ENCODE peak calls at places on chromosomes 6 and 20, in seven cellular contexts. One of them, this sample, is unnamed.

GRCh38 chr6:14025160-14025559 is 92.4 kb upstream of the CD83 start:
- DNase-seq in bronchial epithelial cell: no peak
- DNase-seq in HFFc6: no peak
- DNase-seq in left lung: no peak
- DNase-seq in foreskin fibroblast: no peak
- DNase-seq in neural crest cell: no peak
- DNase-seq in GM13976: peak; percentile 26
- DNase-seq in this sample: no peak

GRCh38 chr20:61986762-61987321 is 78.8 kb downstream of the TAF4 start:
- DNase-seq in neural crest cell: no peak
- DNase-seq in foreskin fibroblast: no peak
- DNase-seq in left lung: peak; percentile 50
- DNase-seq in bronchial epithelial cell: no peak
- DNase-seq in HFFc6: no peak
- DNase-seq in GM13976: no peak
- DNase-seq in this sample: no peak

GRCh38 chr20:48791014-48791413 is 36.8 kb downstream of the PREX1 start:
- DNase-seq in neural crest cell: no peak
- DNase-seq in GM13976: no peak
- DNase-seq in HFFc6: no peak
- DNase-seq in left lung: no peak
- DNase-seq in foreskin fibroblast: peak; percentile 46
- DNase-seq in bronchial epithelial cell: no peak
- DNase-seq in this sample: no peak

GRCh38 chr20:47981242-47981641 is 196.0 kb upstream of the SULF2 start:
- DNase-seq in foreskin fibroblast: no peak
- DNase-seq in neural crest cell: no peak
- DNase-seq in left lung: no peak
- DNase-seq in GM13976: no peak
- DNase-seq in HFFc6: no peak
- DNase-seq in bronchial epithelial cell: no peak
- DNase-seq in this sample: no peak

GRCh38 chr20:62710886-62711702 is 2.5 kb downstream of the NTSR1 start:
- DNase-seq in left lung: peak; percentile 85
- DNase-seq in bronchial epithelial cell: peak; percentile 7
- DNase-seq in foreskin fibroblast: peak; percentile 52
- DNase-seq in neural crest cell: no peak
- DNase-seq in HFFc6: no peak
- DNase-seq in GM13976: no peak
- DNase-seq in this sample: no peak

GRCh38 chr6:114052141-114052540 is 81.2 kb upstream of the HDAC2 start:
- DNase-seq in bronchial epithelial cell: peak; percentile 22
- DNase-seq in neural crest cell: no peak
- DNase-seq in GM13976: no peak
- DNase-seq in HFFc6: no peak
- DNase-seq in foreskin fibroblast: peak; percentile 18
- DNase-seq in left lung: no peak
- DNase-seq in this sample: no peak

GRCh38 chr6:52361945-52362442 is at the start of gene PAQR8:
- DNase-seq in bronchial epithelial cell: no peak
- DNase-seq in foreskin fibroblast: peak; percentile 89
- DNase-seq in HFFc6: peak; percentile 25
- DNase-seq in GM13976: peak; percentile 95
- DNase-seq in neural crest cell: peak; percentile 60
- DNase-seq in left lung: peak; percentile 96
- DNase-seq in this sample: peak; percentile 75

GRCh38 chr6:50707652-50708325 is 5.5 kb upstream of the TFAP2D start:
- DNase-seq in HFFc6: no peak
- DNase-seq in foreskin fibroblast: no peak
- DNase-seq in GM13976: no peak
- DNase-seq in bronchial epithelial cell: no peak
- DNase-seq in left lung: peak; percentile 65
- DNase-seq in neural crest cell: no peak
- DNase-seq in this sample: no peak

GRCh38 chr6:78910611-78911134 is 43.3 kb downstream of the IRAK1BP1 start:
- DNase-seq in left lung: peak; percentile 85
- DNase-seq in neural crest cell: peak; percentile 8
- DNase-seq in bronchial epithelial cell: peak; percentile 21
- DNase-seq in HFFc6: no peak
- DNase-seq in foreskin fibroblast: peak; percentile 59
- DNase-seq in GM13976: peak; percentile 69
- DNase-seq in this sample: no peak

GRCh38 chr6:157563611-157564284 is 182.8 kb downstream of the ZDHHC14 start:
- DNase-seq in HFFc6: no peak
- DNase-seq in bronchial epithelial cell: no peak
- DNase-seq in foreskin fibroblast: no peak
- DNase-seq in left lung: no peak
- DNase-seq in GM13976: peak; percentile 84
- DNase-seq in neural crest cell: no peak
- DNase-seq in this sample: no peak

GRCh38 chr6:39848171-39848570 is 56.0 kb downstream of the DAAM2 start:
- DNase-seq in neural crest cell: no peak
- DNase-seq in left lung: no peak
- DNase-seq in HFFc6: no peak
- DNase-seq in GM13976: no peak
- DNase-seq in foreskin fibroblast: no peak
- DNase-seq in bronchial epithelial cell: no peak
- DNase-seq in this sample: no peak

GRCh38 chr6:27825025-27825823 is 87.0 kb downstream of the OR2B2 start:
- DNase-seq in left lung: no peak
- DNase-seq in bronchial epithelial cell: peak; percentile 43
- DNase-seq in foreskin fibroblast: peak; percentile 18
- DNase-seq in HFFc6: no peak
- DNase-seq in GM13976: no peak
- DNase-seq in neural crest cell: no peak
- DNase-seq in this sample: no peak

GRCh38 chr20:36744764-36745191 is 1.1 kb downstream of the NDRG3 start:
- DNase-seq in left lung: no peak
- DNase-seq in neural crest cell: no peak
- DNase-seq in HFFc6: peak; percentile 47
- DNase-seq in foreskin fibroblast: peak; percentile 64
- DNase-seq in GM13976: no peak
- DNase-seq in bronchial epithelial cell: peak; percentile 41
- DNase-seq in this sample: no peak

GRCh38 chr20:36130316-36130865 is 24.1 kb upstream of the EPB41L1 start:
- DNase-seq in foreskin fibroblast: no peak
- DNase-seq in GM13976: no peak
- DNase-seq in HFFc6: no peak
- DNase-seq in bronchial epithelial cell: no peak
- DNase-seq in neural crest cell: no peak
- DNase-seq in left lung: no peak
- DNase-seq in this sample: no peak

GRCh38 chr6:33722103-33722646 is 10.7 kb upstream of the UQCC2 start:
- DNase-seq in left lung: no peak
- DNase-seq in neural crest cell: no peak
- DNase-seq in bronchial epithelial cell: no peak
- DNase-seq in GM13976: no peak
- DNase-seq in HFFc6: no peak
- DNase-seq in foreskin fibroblast: no peak
- DNase-seq in this sample: no peak

GRCh38 chr20:53842301-53843099 is 227.9 kb downstream of the BCAS1 start:
- DNase-seq in left lung: no peak
- DNase-seq in bronchial epithelial cell: no peak
- DNase-seq in neural crest cell: no peak
- DNase-seq in HFFc6: no peak
- DNase-seq in foreskin fibroblast: no peak
- DNase-seq in GM13976: no peak
- DNase-seq in this sample: no peak

GRCh38 chr6:7390218-7390878 is 740 bp downstream of the RIOK1 start:
- DNase-seq in HFFc6: peak; percentile 3
- DNase-seq in foreskin fibroblast: peak; percentile 13
- DNase-seq in left lung: no peak
- DNase-seq in neural crest cell: no peak
- DNase-seq in GM13976: peak; percentile 23
- DNase-seq in bronchial epithelial cell: no peak
- DNase-seq in this sample: no peak

GRCh38 chr20:61295249-61295648 is 43.2 kb downstream of the CDH4 start:
- DNase-seq in left lung: no peak
- DNase-seq in bronchial epithelial cell: peak; percentile 10
- DNase-seq in neural crest cell: no peak
- DNase-seq in GM13976: no peak
- DNase-seq in HFFc6: no peak
- DNase-seq in foreskin fibroblast: no peak
- DNase-seq in this sample: no peak

GRCh38 chr6:22295145-22295544 is 1.7 kb downstream of the PRL start:
- DNase-seq in foreskin fibroblast: no peak
- DNase-seq in neural crest cell: no peak
- DNase-seq in GM13976: no peak
- DNase-seq in left lung: no peak
- DNase-seq in HFFc6: no peak
- DNase-seq in bronchial epithelial cell: no peak
- DNase-seq in this sample: no peak

GRCh38 chr6:43910638-43911353 is 140.8 kb downstream of the VEGFA start:
- DNase-seq in foreskin fibroblast: peak; percentile 89
- DNase-seq in bronchial epithelial cell: peak; percentile 88
- DNase-seq in GM13976: no peak
- DNase-seq in neural crest cell: no peak
- DNase-seq in HFFc6: peak; percentile 31
- DNase-seq in left lung: no peak
- DNase-seq in this sample: no peak

GRCh38 chr6:33433560-33434191 is 13.8 kb downstream of the SYNGAP1 start:
- DNase-seq in neural crest cell: no peak
- DNase-seq in HFFc6: no peak
- DNase-seq in left lung: no peak
- DNase-seq in bronchial epithelial cell: no peak
- DNase-seq in GM13976: no peak
- DNase-seq in foreskin fibroblast: no peak
- DNase-seq in this sample: no peak

DNA sequence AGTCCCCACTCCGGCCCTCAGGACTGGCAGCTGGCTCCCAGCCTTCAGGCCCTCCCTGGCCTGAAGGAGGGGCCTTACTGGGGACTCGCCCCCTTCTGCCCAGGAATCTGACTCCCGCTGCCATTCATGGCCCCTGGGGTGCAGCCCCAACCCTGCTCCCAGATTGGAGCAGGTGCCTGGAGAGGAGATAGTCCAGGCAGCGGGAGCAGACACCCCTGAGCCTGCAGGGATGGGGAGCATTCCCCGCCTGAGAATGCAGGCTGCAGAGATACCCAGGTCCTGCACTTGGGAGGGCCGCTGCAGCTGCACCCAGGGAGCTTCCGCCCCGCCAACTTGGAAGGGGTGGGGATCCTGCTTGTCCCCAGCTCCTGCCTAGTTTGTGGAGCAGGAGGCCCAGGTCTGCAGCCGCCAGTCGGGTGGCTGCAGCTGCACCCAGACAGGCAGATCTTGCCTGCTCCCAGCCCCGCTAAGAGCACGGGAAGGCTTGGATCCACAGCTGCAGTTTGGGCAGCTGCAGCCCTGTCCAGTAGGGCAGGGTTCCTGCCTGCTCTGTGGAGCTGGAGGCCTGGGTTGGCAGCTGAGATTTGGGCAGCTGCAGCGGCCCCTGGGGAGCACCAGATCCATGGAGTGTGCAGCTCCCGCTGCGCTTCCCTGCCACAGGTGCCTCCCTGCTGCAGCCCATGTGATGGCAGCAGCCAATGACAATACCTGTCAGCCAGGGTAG is 5.2 kb downstream of the GTSF1L start:
- DNase-seq in neural crest cell: no peak
- DNase-seq in GM13976: no peak
- DNase-seq in left lung: no peak
- DNase-seq in HFFc6: no peak
- DNase-seq in foreskin fibroblast: no peak
- DNase-seq in bronchial epithelial cell: peak; percentile 10
- DNase-seq in this sample: no peak
- TF ChIP-seq CTCF in neural crest cell: no peak
- TF ChIP-seq CTCF in GM13976: no peak
- TF ChIP-seq CTCF in left lung: no peak
- TF ChIP-seq CTCF in HFFc6: no peak
- TF ChIP-seq CTCF in foreskin fibroblast: no peak
- TF ChIP-seq CTCF in bronchial epithelial cell: no peak
- TF ChIP-seq CTCF in this sample: no peak

GRCh38 chr6:151762817-151763216 is 44.7 kb upstream of the ESR1 start:
- DNase-seq in left lung: no peak
- DNase-seq in HFFc6: no peak
- DNase-seq in GM13976: no peak
- DNase-seq in foreskin fibroblast: no peak
- DNase-seq in neural crest cell: no peak
- DNase-seq in bronchial epithelial cell: no peak
- DNase-seq in this sample: no peak

GRCh38 chr6:151760486-151760885 is 47.0 kb upstream of the ESR1 start:
- DNase-seq in HFFc6: no peak
- DNase-seq in GM13976: no peak
- DNase-seq in left lung: no peak
- DNase-seq in bronchial epithelial cell: no peak
- DNase-seq in neural crest cell: no peak
- DNase-seq in foreskin fibroblast: no peak
- DNase-seq in this sample: no peak

GRCh38 chr6:151765444-151765886 is 42.0 kb upstream of the ESR1 start:
- DNase-seq in neural crest cell: peak; percentile 46
- DNase-seq in HFFc6: peak; percentile 86
- DNase-seq in left lung: no peak
- DNase-seq in foreskin fibroblast: peak; percentile 93
- DNase-seq in GM13976: peak; percentile 67
- DNase-seq in bronchial epithelial cell: peak; percentile 91
- DNase-seq in this sample: no peak

GRCh38 chr6:151763938-151764680 is 43.4 kb upstream of the ESR1 start:
- DNase-seq in left lung: peak; percentile 91
- DNase-seq in GM13976: peak; percentile 54
- DNase-seq in HFFc6: peak; percentile 91
- DNase-seq in bronchial epithelial cell: peak; percentile 93
- DNase-seq in neural crest cell: peak; percentile 58
- DNase-seq in foreskin fibroblast: peak; percentile 88
- DNase-seq in this sample: peak; percentile 20

DNA sequence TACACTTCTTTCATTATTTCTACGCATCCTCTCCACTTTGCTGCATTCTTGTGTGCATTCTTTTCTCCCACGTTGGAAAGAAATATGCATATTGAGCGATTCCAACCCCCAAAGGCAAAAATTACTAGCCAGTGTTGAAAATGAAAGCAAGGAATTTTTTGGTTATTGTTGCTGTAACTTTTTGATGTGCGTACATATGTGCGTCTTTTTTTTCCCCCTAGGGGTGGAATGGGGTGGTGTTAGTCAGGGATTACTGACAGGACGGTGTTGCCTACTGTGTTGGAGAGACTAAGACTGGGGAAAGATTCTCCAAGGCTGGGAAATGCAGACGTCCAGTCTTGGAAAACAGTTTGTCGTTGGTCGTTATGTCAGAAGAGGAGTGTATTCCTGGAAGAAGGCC is 44.2 kb upstream of the ESR1 start:
- DNase-seq in HFFc6: peak; percentile 45
- DNase-seq in left lung: no peak
- DNase-seq in neural crest cell: no peak
- DNase-seq in bronchial epithelial cell: peak; percentile 50
- DNase-seq in GM13976: no peak
- DNase-seq in foreskin fibroblast: peak; percentile 56
- DNase-seq in this sample: no peak
- TF ChIP-seq CTCF in HFFc6: peak; percentile 73
- TF ChIP-seq CTCF in left lung: no peak
- TF ChIP-seq CTCF in neural crest cell: peak; percentile 63
- TF ChIP-seq CTCF in bronchial epithelial cell: no peak
- TF ChIP-seq CTCF in GM13976: no peak
- TF ChIP-seq CTCF in foreskin fibroblast: no peak
- TF ChIP-seq CTCF in this sample: no peak

GRCh38 chr20:12605751-12606150 is 403.0 kb upstream of the SPTLC3 start:
- DNase-seq in foreskin fibroblast: no peak
- DNase-seq in bronchial epithelial cell: no peak
- DNase-seq in HFFc6: no peak
- DNase-seq in GM13976: no peak
- DNase-seq in neural crest cell: no peak
- DNase-seq in left lung: no peak
- DNase-seq in this sample: no peak
- TF ChIP-seq CTCF in foreskin fibroblast: no peak
- TF ChIP-seq CTCF in bronchial epithelial cell: no peak
- TF ChIP-seq CTCF in HFFc6: no peak
- TF ChIP-seq CTCF in GM13976: no peak
- TF ChIP-seq CTCF in neural crest cell: no peak
- TF ChIP-seq CTCF in left lung: no peak
- TF ChIP-seq CTCF in this sample: no peak

GRCh38 chr20:11585752-11586352 is 331.8 kb upstream of the BTBD3 start:
- DNase-seq in GM13976: no peak
- DNase-seq in left lung: no peak
- DNase-seq in bronchial epithelial cell: peak; percentile 27
- DNase-seq in HFFc6: peak; percentile 1
- DNase-seq in neural crest cell: no peak
- DNase-seq in foreskin fibroblast: peak; percentile 24
- DNase-seq in this sample: no peak
- TF ChIP-seq CTCF in GM13976: no peak
- TF ChIP-seq CTCF in left lung: no peak
- TF ChIP-seq CTCF in bronchial epithelial cell: peak; percentile 34
- TF ChIP-seq CTCF in HFFc6: peak; percentile 56
- TF ChIP-seq CTCF in neural crest cell: peak; percentile 74
- TF ChIP-seq CTCF in foreskin fibroblast: peak; percentile 29
- TF ChIP-seq CTCF in this sample: no peak

This sample was measured in natural killer cell.